ENCODE peak calls at places on chromosomes 7 and 10, in six cellular contexts. One of them, this sample, is unnamed.

GRCh38 chr7:78296036-78296435 is 497.5 kb downstream of the PHTF2 start:
- DNase-seq in A172: no peak
- DNase-seq in MCF 10A: no peak
- DNase-seq in stimulated activated CD4-positive, alpha-beta T cell treated with anti-CD3 and anti-CD28 coated beads, Interleukin-2, amount 100 ng/mL, for 48 hours: no peak
- DNase-seq in GM23248: peak
- DNase-seq in LoVo: no peak
- DNase-seq in this sample: peak

GRCh38 chr7:22653981-22654380 is 73.0 kb upstream of the IL6 start:
- DNase-seq in A172: no peak
- DNase-seq in MCF 10A: peak
- DNase-seq in stimulated activated CD4-positive, alpha-beta T cell treated with anti-CD3 and anti-CD28 coated beads, Interleukin-2, amount 100 ng/mL, for 48 hours: no peak
- DNase-seq in GM23248: no peak
- DNase-seq in LoVo: no peak
- DNase-seq in this sample: no peak

GRCh38 chr10:3477683-3478082 is 305.1 kb upstream of the PITRM1 start:
- DNase-seq in A172: no peak
- DNase-seq in MCF 10A: peak
- DNase-seq in stimulated activated CD4-positive, alpha-beta T cell treated with anti-CD3 and anti-CD28 coated beads, Interleukin-2, amount 100 ng/mL, for 48 hours: no peak
- DNase-seq in GM23248: peak
- DNase-seq in LoVo: no peak
- DNase-seq in this sample: peak

GRCh38 chr7:45328397-45329080 is 170.9 kb downstream of the RAMP3 start:
- DNase-seq in A172: no peak
- DNase-seq in MCF 10A: no peak
- DNase-seq in stimulated activated CD4-positive, alpha-beta T cell treated with anti-CD3 and anti-CD28 coated beads, Interleukin-2, amount 100 ng/mL, for 48 hours: no peak
- DNase-seq in GM23248: no peak
- DNase-seq in LoVo: no peak
- DNase-seq in this sample: no peak

GRCh38 chr7:148483515-148483914 is 107.1 kb upstream of the C7orf33 start:
- DNase-seq in A172: no peak
- DNase-seq in MCF 10A: no peak
- DNase-seq in stimulated activated CD4-positive, alpha-beta T cell treated with anti-CD3 and anti-CD28 coated beads, Interleukin-2, amount 100 ng/mL, for 48 hours: no peak
- DNase-seq in GM23248: no peak
- DNase-seq in LoVo: no peak
- DNase-seq in this sample: no peak

GRCh38 chr10:61313460-61313859 is 139.7 kb downstream of the TMEM26 start:
- DNase-seq in A172: peak
- DNase-seq in MCF 10A: no peak
- DNase-seq in stimulated activated CD4-positive, alpha-beta T cell treated with anti-CD3 and anti-CD28 coated beads, Interleukin-2, amount 100 ng/mL, for 48 hours: no peak
- DNase-seq in GM23248: peak
- DNase-seq in LoVo: no peak
- DNase-seq in this sample: no peak

GRCh38 chr10:14732146-14732545 is 42.6 kb downstream of the FAM107B start:
- DNase-seq in A172: no peak
- DNase-seq in MCF 10A: no peak
- DNase-seq in stimulated activated CD4-positive, alpha-beta T cell treated with anti-CD3 and anti-CD28 coated beads, Interleukin-2, amount 100 ng/mL, for 48 hours: no peak
- DNase-seq in GM23248: no peak
- DNase-seq in LoVo: no peak
- DNase-seq in this sample: no peak

GRCh38 chr10:122531261-122531660 is 29.3 kb upstream of the DMBT1 start:
- DNase-seq in A172: no peak
- DNase-seq in MCF 10A: no peak
- DNase-seq in stimulated activated CD4-positive, alpha-beta T cell treated with anti-CD3 and anti-CD28 coated beads, Interleukin-2, amount 100 ng/mL, for 48 hours: no peak
- DNase-seq in GM23248: no peak
- DNase-seq in LoVo: no peak
- DNase-seq in this sample: no peak

GRCh38 chr10:102152545-102152890 is 329 bp downstream of the NOLC1 start:
- DNase-seq in A172: no peak
- DNase-seq in MCF 10A: no peak
- DNase-seq in stimulated activated CD4-positive, alpha-beta T cell treated with anti-CD3 and anti-CD28 coated beads, Interleukin-2, amount 100 ng/mL, for 48 hours: peak
- DNase-seq in GM23248: peak
- DNase-seq in LoVo: peak
- DNase-seq in this sample: no peak

GRCh38 chr7:127751723-127752448 is 99.9 kb downstream of the SND1 start:
- DNase-seq in A172: no peak
- DNase-seq in MCF 10A: peak
- DNase-seq in stimulated activated CD4-positive, alpha-beta T cell treated with anti-CD3 and anti-CD28 coated beads, Interleukin-2, amount 100 ng/mL, for 48 hours: no peak
- DNase-seq in GM23248: peak
- DNase-seq in LoVo: no peak
- DNase-seq in this sample: peak

GRCh38 chr7:139737221-139738100 is 40.3 kb downstream of the HIPK2 start:
- DNase-seq in A172: no peak
- DNase-seq in MCF 10A: no peak
- DNase-seq in stimulated activated CD4-positive, alpha-beta T cell treated with anti-CD3 and anti-CD28 coated beads, Interleukin-2, amount 100 ng/mL, for 48 hours: peak
- DNase-seq in GM23248: peak
- DNase-seq in LoVo: no peak
- DNase-seq in this sample: no peak

GRCh38 chr7:21507627-21508343 is 35.1 kb upstream of the DNAH11 start:
- DNase-seq in A172: peak
- DNase-seq in MCF 10A: peak
- DNase-seq in stimulated activated CD4-positive, alpha-beta T cell treated with anti-CD3 and anti-CD28 coated beads, Interleukin-2, amount 100 ng/mL, for 48 hours: peak
- DNase-seq in GM23248: peak
- DNase-seq in LoVo: peak
- DNase-seq in this sample: peak

GRCh38 chr7:115707684-115708341 is 322.8 kb downstream of the TFEC start:
- DNase-seq in A172: no peak
- DNase-seq in MCF 10A: no peak
- DNase-seq in stimulated activated CD4-positive, alpha-beta T cell treated with anti-CD3 and anti-CD28 coated beads, Interleukin-2, amount 100 ng/mL, for 48 hours: no peak
- DNase-seq in GM23248: no peak
- DNase-seq in LoVo: no peak
- DNase-seq in this sample: peak

GRCh38 chr10:125116041-125116649 is 44.2 kb downstream of the CTBP2 start:
- DNase-seq in A172: no peak
- DNase-seq in MCF 10A: no peak
- DNase-seq in stimulated activated CD4-positive, alpha-beta T cell treated with anti-CD3 and anti-CD28 coated beads, Interleukin-2, amount 100 ng/mL, for 48 hours: no peak
- DNase-seq in GM23248: no peak
- DNase-seq in LoVo: no peak
- DNase-seq in this sample: no peak